ENCODE peak calls at places on chromosome 12, in six cellular contexts. R is glutamatergic neuron, O is choroid plexus epithelial cell, C is astrocyte of the spinal cord, L is WTC11, V is ovary. I is an unnamed sample.

GRCh38 chr12:122389677-122390076 is 32.8 kb downstream of the CLIP1 start:
- DNase-seq in L (no peak), R (no peak), V (no peak), O (no peak), C (no peak), I (no peak)

GRCh38 chr12:94872671-94873367 is 130.7 kb downstream of the NDUFA12 start:
- DNase-seq in O (no peak), R (peak; percentile 25), V (peak; percentile 50), C (no peak), L (peak; percentile 29), I (peak; percentile 19)

GRCh38 chr12:91813701-91814100 is 331.9 kb downstream of the BTG1 start:
- DNase-seq in O (no peak), R (no peak), V (no peak), L (no peak), C (no peak), I (no peak)

GRCh38 chr12:85350356-85350755 is 70.3 kb downstream of the ALX1 start:
- DNase-seq in L (no peak), V (no peak), C (no peak), O (no peak), R (no peak), I (no peak)

GRCh38 chr12:49689236-49689635 is 18.0 kb downstream of the FMNL3 start:
- DNase-seq in V (no peak), C (no peak), R (no peak), O (no peak), L (no peak), I (no peak)

GRCh38 chr12:20450591-20450990 is 82.3 kb downstream of the PDE3A start:
- DNase-seq in L (no peak), V (no peak), R (no peak), O (peak; percentile 51), C (peak; percentile 56), I (no peak)

GRCh38 chr12:49827351-49828099 is 688 bp downstream of the NCKAP5L start:
- DNase-seq in R (peak; percentile 89), L (peak; percentile 78), C (peak; percentile 61), V (peak; percentile 88), O (peak; percentile 67), I (peak; percentile 72)

GRCh38 chr12:130396667-130397066 is 59.0 kb downstream of the PIWIL1 start:
- DNase-seq in C (no peak), O (no peak), V (no peak), R (no peak), L (no peak), I (no peak)

GRCh38 chr12:77940566-77940965 is 109.9 kb downstream of the NAV3 start:
- DNase-seq in V (no peak), O (peak; percentile 58), C (no peak), L (no peak), R (no peak), I (no peak)

GRCh38 chr12:30980886-30981662 is 54.5 kb downstream of the TSPAN11 start:
- DNase-seq in V (no peak), C (no peak), L (no peak), O (no peak), R (no peak), I (no peak)

GRCh38 chr12:91250273-91250672 is 67.7 kb upstream of the DCN start:
- DNase-seq in V (no peak), R (no peak), O (peak; percentile 63), L (no peak), C (no peak), I (no peak)

GRCh38 chr12:81086342-81086741 is 8.5 kb downstream of the ACSS3 start:
- DNase-seq in C (no peak), V (no peak), R (no peak), L (no peak), O (peak; percentile 28), I (no peak)

GRCh38 chr12:19561411-19561961 is 122.2 kb downstream of the AEBP2 start:
- DNase-seq in O (peak; percentile 79), V (no peak), R (no peak), L (no peak), C (peak; percentile 44), I (no peak)

GRCh38 chr12:117100251-117100650 is 1.0 kb upstream of the TESC start:
- DNase-seq in O (peak; percentile 33), C (no peak), V (no peak), L (peak; percentile 42), R (peak; percentile 27), I (no peak)

GRCh38 chr12:39763071-39763893 is 143.7 kb upstream of the ABCD2 start:
- DNase-seq in O (no peak), V (no peak), C (no peak), R (no peak), L (no peak), I (no peak)

GRCh38 chr12:112978163-112979081 is at the start of gene OAS2:
- DNase-seq in C (peak; percentile 48), V (peak; percentile 44), L (no peak), R (no peak), O (peak; percentile 83), I (no peak)

GRCh38 chr12:98185606-98186005 is 329.8 kb upstream of the TMPO start:
- DNase-seq in O (peak; percentile 30), C (peak; percentile 25), V (no peak), R (no peak), L (no peak), I (no peak)

GRCh38 chr12:52442600-52443061 is 8.5 kb upstream of the KRT75 start:
- DNase-seq in R (no peak), C (peak; percentile 67), L (peak; percentile 60), O (peak; percentile 74), V (no peak), I (no peak)

GRCh38 chr12:102326987-102327386 is 129.4 kb upstream of the PMCH start:
- DNase-seq in L (no peak), V (no peak), C (no peak), O (no peak), R (no peak), I (no peak)

GRCh38 chr12:101209319-101210302 is at the start of gene SLC5A8:
- DNase-seq in R (peak; percentile 38), O (no peak), V (peak; percentile 31), C (no peak), L (peak; percentile 53), I (peak; percentile 11)

GRCh38 chr12:80374615-80375014 is 69.4 kb upstream of the PTPRQ start:
- DNase-seq in R (no peak), L (no peak), O (no peak), C (no peak), V (no peak), I (no peak)

GRCh38 chr12:6425588-6426531 is 18.9 kb upstream of the CD27 start:
- DNase-seq in V (peak; percentile 42), C (no peak), R (no peak), L (no peak), O (no peak), I (no peak)

GRCh38 chr12:21691515-21691914 is 33.9 kb upstream of the LDHB start:
- DNase-seq in O (no peak), C (no peak), R (no peak), L (no peak), V (no peak), I (no peak)

GRCh38 chr12:13367973-13368372 is 171.4 kb downstream of the EMP1 start:
- DNase-seq in R (no peak), O (no peak), V (no peak), C (no peak), L (no peak), I (no peak)

GRCh38 chr12:122646568-122647220 is 56.5 kb downstream of the HCAR2 start:
- DNase-seq in O (peak; percentile 90), L (no peak), V (no peak), R (no peak), C (peak; percentile 78), I (no peak)

GRCh38 chr12:40010899-40011774 is 94.7 kb downstream of the SLC2A13 start:
- DNase-seq in R (peak; percentile 30), O (peak; percentile 89), V (no peak), L (peak; percentile 48), C (peak; percentile 65), I (peak; percentile 64)

GRCh38 chr12:116382456-116382902 is 105.0 kb upstream of the MED13L start:
- DNase-seq in L (no peak), V (no peak), R (no peak), O (peak; percentile 44), C (no peak), I (peak; percentile 12)

DNA sequence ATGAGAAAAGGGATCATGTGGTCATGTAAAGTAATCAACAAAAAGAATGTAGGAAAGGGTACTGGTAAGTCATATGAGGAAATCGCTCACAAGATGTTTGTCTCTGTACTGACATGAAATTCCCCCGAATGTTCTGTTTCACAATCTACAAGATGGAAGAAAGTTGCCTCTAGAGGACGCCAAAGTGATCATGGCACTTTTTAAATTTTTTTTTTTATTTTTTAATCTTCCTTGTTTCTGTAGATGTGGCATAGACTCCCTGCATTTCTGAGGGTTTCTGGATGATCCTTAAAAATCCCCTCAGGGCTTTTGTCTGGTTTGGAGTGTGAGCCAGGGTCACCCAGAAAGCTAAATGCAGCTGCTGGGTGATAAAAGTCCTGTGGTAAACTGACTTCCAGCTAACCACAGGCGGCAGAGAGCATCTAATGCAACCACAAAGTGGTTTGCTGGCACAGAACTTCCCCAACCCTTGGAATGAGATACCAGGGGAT is 393.6 kb downstream of the CCDC91 start:
- DNase-seq in O (peak; percentile 75), C (peak; percentile 57), V (no peak), R (no peak), L (no peak), I (no peak)
- TF ChIP-seq CTCF in O (peak; percentile 44), C (peak; percentile 25), V (no peak), R (no peak), L (no peak), I (no peak)

GRCh38 chr12:32400114-32400672 is 835 bp downstream of the FGD4 start:
- DNase-seq in C (no peak), O (peak; percentile 20), R (no peak), L (peak; percentile 52), V (no peak), I (peak; percentile 15)

GRCh38 chr12:32399373-32400113 is at the start of gene FGD4:
- DNase-seq in O (peak; percentile 85), R (peak; percentile 86), C (peak; percentile 83), L (peak; percentile 91), V (peak; percentile 93), I (peak; percentile 81)

GRCh38 chr12:32395031-32395430 is 4.3 kb upstream of the FGD4 start:
- DNase-seq in V (no peak), O (no peak), C (no peak), L (no peak), R (no peak), I (no peak)

GRCh38 chr12:32399045-32399372 is 349 bp upstream of the FGD4 start:
- DNase-seq in O (no peak), L (no peak), C (no peak), V (no peak), R (no peak), I (no peak)

DNA sequence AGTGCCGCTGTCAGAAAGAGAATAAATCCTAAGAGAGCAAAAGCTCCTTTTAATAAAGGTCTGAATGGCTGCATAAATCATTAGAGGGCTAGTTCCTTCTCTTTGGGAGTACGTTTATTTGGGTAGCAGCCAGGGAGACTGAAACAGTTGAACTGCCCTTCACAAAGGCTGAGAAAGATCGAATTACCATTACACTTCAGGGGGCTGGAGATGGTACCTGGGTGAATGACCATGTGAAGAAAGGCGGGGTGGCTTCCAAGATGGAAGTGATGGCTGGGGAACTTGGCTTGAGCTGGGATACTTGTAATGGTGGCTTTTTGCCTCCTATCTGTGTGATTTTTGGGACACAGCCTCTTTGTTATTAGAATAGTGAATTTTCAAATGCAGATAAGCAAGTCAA is 1.7 kb upstream of the FGD4 start:
- DNase-seq in C (no peak), R (no peak), V (no peak), L (no peak), O (no peak), I (no peak)
- TF ChIP-seq CTCF in C (no peak), R (no peak), V (no peak), L (no peak), O (no peak), I (no peak)

GRCh38 chr12:92943482-92944250 is 14.6 kb upstream of the EEA1 start:
- DNase-seq in O (peak; percentile 82), C (peak; percentile 63), L (no peak), R (no peak), V (no peak), I (no peak)
- TF ChIP-seq CTCF in O (peak; percentile 40), C (peak; percentile 18), L (no peak), R (no peak), V (no peak), I (no peak)

GRCh38 chr12:56862264-56862663 is 71.9 kb downstream of the SDR9C7 start:
- DNase-seq in O (no peak), C (no peak), V (no peak), L (no peak), R (no peak), I (no peak)
- TF ChIP-seq CTCF in O (no peak), C (no peak), V (no peak), L (no peak), R (no peak), I (no peak)

I was measured in endothelial cell.